ENCODE peak calls at places on chromosome 2, in six cellular contexts. One of them, this sample, is unnamed.
A peak's percentile ranks its signal among the peaks of the same experiment; 100 is the strongest.

GRCh38 chr2:200471324-200471848 is 38.5 kb downstream of the KCTD18 start:
- DNase-seq in A549: peak; percentile 61
- DNase-seq in IMR-90: no peak
- DNase-seq in GM12878: peak; percentile 93
- DNase-seq in H1: no peak
- DNase-seq in K562: peak; percentile 39
- DNase-seq in this sample: peak; percentile 6

GRCh38 chr2:230016844-230017243 is 51.9 kb downstream of the SLC16A14 start:
- DNase-seq in A549: no peak
- DNase-seq in IMR-90: no peak
- DNase-seq in GM12878: no peak
- DNase-seq in H1: no peak
- DNase-seq in K562: no peak
- DNase-seq in this sample: no peak

GRCh38 chr2:193502363-193503035 is 1307.8 kb upstream of the TMEFF2 start:
- DNase-seq in A549: no peak
- DNase-seq in IMR-90: no peak
- DNase-seq in GM12878: no peak
- DNase-seq in H1: peak; percentile 69
- DNase-seq in K562: peak; percentile 51
- DNase-seq in this sample: no peak

GRCh38 chr2:109217362-109218086 is 88.5 kb downstream of the SH3RF3 start:
- DNase-seq in A549: no peak
- DNase-seq in IMR-90: peak; percentile 100
- DNase-seq in GM12878: no peak
- DNase-seq in H1: no peak
- DNase-seq in K562: no peak
- DNase-seq in this sample: no peak

GRCh38 chr2:133026536-133027177 is 356.7 kb upstream of the LYPD1 start:
- DNase-seq in A549: no peak
- DNase-seq in IMR-90: peak; percentile 8
- DNase-seq in GM12878: no peak
- DNase-seq in H1: peak; percentile 54
- DNase-seq in K562: no peak
- DNase-seq in this sample: no peak

GRCh38 chr2:210195066-210195852 is 24.1 kb upstream of the KANSL1L start:
- DNase-seq in A549: peak; percentile 57
- DNase-seq in IMR-90: peak; percentile 58
- DNase-seq in GM12878: no peak
- DNase-seq in H1: no peak
- DNase-seq in K562: peak; percentile 27
- DNase-seq in this sample: peak; percentile 38

GRCh38 chr2:118661184-118661583 is 186.3 kb downstream of the EN1 start:
- DNase-seq in A549: no peak
- DNase-seq in IMR-90: no peak
- DNase-seq in GM12878: no peak
- DNase-seq in H1: no peak
- DNase-seq in K562: no peak
- DNase-seq in this sample: no peak

GRCh38 chr2:42828487-42829416 is 36.4 kb upstream of the HAAO start:
- DNase-seq in A549: peak; percentile 80
- DNase-seq in IMR-90: peak; percentile 63
- DNase-seq in GM12878: peak; percentile 15
- DNase-seq in H1: peak; percentile 88
- DNase-seq in K562: peak; percentile 88
- DNase-seq in this sample: peak; percentile 54

GRCh38 chr2:162155093-162155492 is 3.0 kb upstream of the GCG start:
- DNase-seq in A549: no peak
- DNase-seq in IMR-90: no peak
- DNase-seq in GM12878: no peak
- DNase-seq in H1: no peak
- DNase-seq in K562: no peak
- DNase-seq in this sample: no peak

GRCh38 chr2:112725545-112726457 is 5.0 kb downstream of the NT5DC4 start:
- DNase-seq in A549: no peak
- DNase-seq in IMR-90: no peak
- DNase-seq in GM12878: peak; percentile 46
- DNase-seq in H1: no peak
- DNase-seq in K562: no peak
- DNase-seq in this sample: peak; percentile 59

GRCh38 chr2:54669677-54670484 is 53.6 kb upstream of the EML6 start:
- DNase-seq in A549: peak; percentile 62
- DNase-seq in IMR-90: peak; percentile 76
- DNase-seq in GM12878: no peak
- DNase-seq in H1: no peak
- DNase-seq in K562: no peak
- DNase-seq in this sample: no peak

GRCh38 chr2:240904216-240905175 is 1.6 kb upstream of the CROCC2 start:
- DNase-seq in A549: no peak
- DNase-seq in IMR-90: no peak
- DNase-seq in GM12878: no peak
- DNase-seq in H1: no peak
- DNase-seq in K562: no peak
- DNase-seq in this sample: no peak

GRCh38 chr2:240900141-240900860 is 4.3 kb upstream of the MAB21L4 start:
- DNase-seq in A549: no peak
- DNase-seq in IMR-90: no peak
- DNase-seq in GM12878: no peak
- DNase-seq in H1: no peak
- DNase-seq in K562: no peak
- DNase-seq in this sample: no peak

GRCh38 chr2:240902615-240903041 is 3.5 kb upstream of the CROCC2 start:
- DNase-seq in A549: no peak
- DNase-seq in IMR-90: no peak
- DNase-seq in GM12878: no peak
- DNase-seq in H1: no peak
- DNase-seq in K562: no peak
- DNase-seq in this sample: no peak

GRCh38 chr2:240903191-240904060 is 2.7 kb upstream of the CROCC2 start:
- DNase-seq in A549: no peak
- DNase-seq in IMR-90: no peak
- DNase-seq in GM12878: no peak
- DNase-seq in H1: no peak
- DNase-seq in K562: no peak
- DNase-seq in this sample: no peak

DNA sequence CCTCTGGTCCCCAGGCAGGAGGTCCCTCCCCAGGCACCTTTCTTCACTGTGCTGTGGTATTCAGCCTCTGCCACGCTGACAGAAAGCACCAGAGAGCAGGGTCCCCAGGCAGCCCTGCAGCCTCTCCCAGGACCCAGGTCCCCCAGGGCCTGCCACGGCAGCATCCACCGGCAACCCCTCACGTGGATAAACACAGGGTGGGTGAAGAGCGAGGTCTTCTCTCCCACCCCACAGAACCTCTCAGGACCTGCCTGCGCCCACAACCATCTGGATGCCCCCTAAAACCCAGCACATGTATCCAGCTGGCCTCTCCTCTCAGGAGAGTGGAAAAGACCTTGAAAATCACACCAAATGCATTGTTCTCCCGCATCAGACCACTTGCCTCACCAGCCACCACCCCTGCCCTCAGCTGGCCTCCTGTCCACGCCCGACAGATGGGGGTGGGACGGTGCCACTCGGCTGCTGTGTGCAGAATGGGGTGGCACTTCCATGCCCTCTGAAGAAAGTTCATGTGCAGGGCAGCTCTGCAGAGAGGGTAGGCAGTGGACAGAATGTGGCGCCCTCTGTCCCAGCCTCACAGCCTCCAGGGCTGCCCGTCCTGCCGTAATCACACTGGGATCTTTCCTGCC is 4.0 kb upstream of the CROCC2 start:
- DNase-seq in A549: no peak
- DNase-seq in IMR-90: no peak
- DNase-seq in GM12878: no peak
- DNase-seq in H1: no peak
- DNase-seq in K562: no peak
- DNase-seq in this sample: no peak
- TF ChIP-seq POLR2A in A549: no peak
- TF ChIP-seq POLR2A in IMR-90: no peak
- TF ChIP-seq POLR2A in GM12878: no peak
- TF ChIP-seq POLR2A in H1: no peak
- TF ChIP-seq POLR2A in K562: no peak
- TF ChIP-seq POLR2A in this sample: no peak

DNA sequence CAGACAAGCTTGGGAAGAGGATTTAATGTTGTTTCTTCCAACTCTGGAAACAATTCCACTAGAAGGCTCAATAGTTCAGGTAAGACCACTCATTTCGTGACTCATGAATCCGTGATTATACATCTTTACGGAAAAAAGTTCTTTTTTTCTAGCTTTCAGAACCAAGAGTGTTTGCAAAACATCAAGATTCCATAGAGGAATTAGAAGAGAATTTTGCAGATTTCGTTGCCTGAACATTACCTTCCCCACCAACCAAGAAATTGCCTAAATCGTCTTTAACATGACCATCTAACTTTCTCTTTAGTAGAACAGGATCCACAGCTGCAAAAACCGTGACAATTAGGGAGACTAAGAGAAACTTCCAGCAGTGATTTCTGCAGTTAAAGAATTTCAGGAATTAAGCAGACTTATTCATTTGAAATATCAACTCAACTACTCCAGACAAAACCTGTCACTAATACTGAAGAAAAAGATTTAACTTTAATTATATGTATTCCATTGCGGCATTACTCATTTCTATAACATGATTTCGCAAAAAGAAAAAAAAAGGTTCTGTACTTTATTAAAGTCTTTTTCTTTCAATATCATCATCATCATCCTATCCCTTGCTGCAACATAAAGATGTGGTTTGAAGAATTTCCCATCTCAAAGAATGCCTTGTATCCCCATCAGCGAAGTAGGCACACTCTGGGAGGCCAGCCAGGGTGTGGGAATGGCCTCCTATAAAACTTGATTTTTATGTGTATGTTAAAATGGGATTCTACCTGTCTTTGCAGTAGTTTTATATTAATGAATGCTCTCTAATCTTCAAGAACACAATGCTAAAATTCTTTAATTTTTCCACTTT is 1.9 kb upstream of the NAB1 start:
- DNase-seq in A549: no peak
- DNase-seq in IMR-90: no peak
- DNase-seq in GM12878: no peak
- DNase-seq in H1: no peak
- DNase-seq in K562: no peak
- DNase-seq in this sample: no peak
- TF ChIP-seq CEBPB in A549: no peak
- TF ChIP-seq CEBPB in IMR-90: no peak
- TF ChIP-seq CEBPB in GM12878: no peak
- TF ChIP-seq CEBPB in H1: no peak
- TF ChIP-seq CEBPB in K562: no peak
- TF ChIP-seq CEBPB in this sample: no peak

GRCh38 chr2:178075006-178075326 is 2.4 kb upstream of the PDE11A start:
- DNase-seq in A549: no peak
- DNase-seq in IMR-90: no peak
- DNase-seq in GM12878: no peak
- DNase-seq in H1: no peak
- DNase-seq in K562: no peak
- DNase-seq in this sample: no peak

GRCh38 chr2:178072000-178072382 is 586 bp downstream of the PDE11A start:
- DNase-seq in A549: no peak
- DNase-seq in IMR-90: no peak
- DNase-seq in GM12878: no peak
- DNase-seq in H1: no peak
- DNase-seq in K562: no peak
- DNase-seq in this sample: no peak

GRCh38 chr2:178070824-178071223 is 1.8 kb downstream of the PDE11A start:
- DNase-seq in A549: peak; percentile 26
- DNase-seq in IMR-90: no peak
- DNase-seq in GM12878: no peak
- DNase-seq in H1: no peak
- DNase-seq in K562: no peak
- DNase-seq in this sample: no peak

GRCh38 chr2:178074123-178075005 is 1.8 kb upstream of the PDE11A start:
- DNase-seq in A549: peak; percentile 4
- DNase-seq in IMR-90: no peak
- DNase-seq in GM12878: no peak
- DNase-seq in H1: no peak
- DNase-seq in K562: peak; percentile 57
- DNase-seq in this sample: no peak

DNA sequence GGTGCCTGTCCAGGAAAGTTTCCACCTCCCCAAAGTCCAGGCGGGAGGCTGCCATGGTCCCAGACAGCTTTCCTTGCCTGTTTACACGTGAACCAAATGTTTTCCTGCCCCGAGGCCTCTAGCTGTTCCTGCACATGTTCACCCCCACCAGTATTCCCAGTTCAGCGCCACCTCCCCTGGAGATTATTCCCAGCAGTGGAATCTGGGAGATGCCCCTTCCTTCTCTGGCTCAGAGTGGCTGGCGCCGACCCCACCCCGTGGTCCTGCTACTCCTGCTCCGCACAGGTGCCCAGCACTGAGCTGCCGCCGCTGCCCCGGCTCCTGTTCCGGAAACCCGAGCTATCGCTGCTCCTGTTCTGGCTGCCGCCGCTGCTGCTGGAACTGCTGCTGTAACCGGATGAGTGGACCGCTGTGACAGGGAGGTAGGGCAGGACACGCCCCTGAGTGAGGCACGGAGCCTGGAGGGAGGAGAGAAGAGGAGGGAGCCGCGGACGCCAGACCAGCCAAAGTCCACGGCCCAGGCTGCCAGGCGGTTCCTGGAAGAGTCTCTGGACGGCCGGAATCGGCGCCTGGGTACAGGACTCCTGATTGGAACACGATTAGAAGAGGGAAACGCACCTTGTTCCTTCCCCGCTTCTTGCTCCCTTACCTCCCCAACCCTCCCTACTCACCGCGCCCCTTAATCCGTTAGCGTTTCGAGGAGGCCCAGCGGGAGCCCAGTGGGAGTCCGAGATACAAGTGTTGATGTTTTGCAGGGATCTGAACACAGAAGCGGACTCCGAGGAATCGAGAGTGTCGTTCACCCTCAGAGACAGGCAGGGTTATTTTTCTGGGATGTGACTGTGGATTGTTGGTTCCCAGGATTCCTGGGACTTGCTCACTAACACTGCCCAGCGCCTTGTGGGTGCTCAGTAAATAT is at the start of gene PDE11A:
- DNase-seq in A549: peak; percentile 86
- DNase-seq in IMR-90: peak; percentile 66
- DNase-seq in GM12878: no peak
- DNase-seq in H1: peak; percentile 85
- DNase-seq in K562: peak; percentile 88
- DNase-seq in this sample: peak; percentile 75
- TF ChIP-seq POLR2A in A549: peak; percentile 74
- TF ChIP-seq POLR2A in IMR-90: no peak
- TF ChIP-seq POLR2A in GM12878: no peak
- TF ChIP-seq POLR2A in H1: no peak
- TF ChIP-seq POLR2A in K562: peak; percentile 87
- TF ChIP-seq POLR2A in this sample: peak; percentile 59

GRCh38 chr2:211877061-211877460 is 661.5 kb downstream of the ERBB4 start:
- DNase-seq in A549: no peak
- DNase-seq in IMR-90: peak; percentile 57
- DNase-seq in GM12878: no peak
- DNase-seq in H1: no peak
- DNase-seq in K562: no peak
- DNase-seq in this sample: no peak

GRCh38 chr2:211875488-211875887 is 663.1 kb downstream of the ERBB4 start:
- DNase-seq in A549: no peak
- DNase-seq in IMR-90: peak; percentile 37
- DNase-seq in GM12878: no peak
- DNase-seq in H1: no peak
- DNase-seq in K562: no peak
- DNase-seq in this sample: no peak

GRCh38 chr2:211881449-211881848 is 657.2 kb downstream of the ERBB4 start:
- DNase-seq in A549: no peak
- DNase-seq in IMR-90: no peak
- DNase-seq in GM12878: no peak
- DNase-seq in H1: no peak
- DNase-seq in K562: no peak
- DNase-seq in this sample: no peak

GRCh38 chr2:211879323-211879722 is 659.3 kb downstream of the ERBB4 start:
- DNase-seq in A549: no peak
- DNase-seq in IMR-90: peak; percentile 12
- DNase-seq in GM12878: no peak
- DNase-seq in H1: no peak
- DNase-seq in K562: no peak
- DNase-seq in this sample: peak; percentile 2
- TF ChIP-seq CEBPB in A549: no peak
- TF ChIP-seq CEBPB in IMR-90: no peak
- TF ChIP-seq CEBPB in GM12878: no peak
- TF ChIP-seq CEBPB in H1: no peak
- TF ChIP-seq CEBPB in K562: no peak
- TF ChIP-seq CEBPB in this sample: no peak

This sample was measured in HCT116.